ENCODE peak calls at places on chromosomes 13 and 19, in ten cellular contexts. W, C, A, E, Z, O, K, U, P and I are unnamed samples. For H3K4me1, the result is how much of the 10 kb centered on the place peaks cover.

GRCh38 chr19:2970201-2970838 is 7.0 kb upstream of the TLE6 start:
- DNase-seq in A (peak), P (no peak), Z (no peak), U (peak), W (no peak), E (no peak), C (no peak), K (no peak), O (no peak), I (no peak)

GRCh38 chr19:8615813-8616596 is 5.5 kb upstream of the ADAMTS10 start:
- DNase-seq in U (peak), O (no peak), Z (peak), C (peak), P (peak), K (peak), W (peak), A (peak), E (peak), I (peak)

GRCh38 chr13:49935171-49936084 is 712 bp downstream of the SPRYD7 start:
- DNase-seq in U (no peak), Z (peak), A (peak), P (no peak), W (peak), E (peak), C (peak), O (peak), K (peak), I (peak)

GRCh38 chr13:36124236-36124822 is 6.9 kb downstream of the DCLK1 start:
- DNase-seq in Z (no peak), W (peak), P (no peak), A (no peak), K (peak), E (no peak), U (no peak), C (no peak), O (no peak), I (peak)

GRCh38 chr13:80339841-80340642 is 884 bp downstream of the SPRY2 start:
- DNase-seq in U (peak), O (peak), E (peak), C (peak), Z (peak), K (peak), P (peak), W (peak), A (peak), I (peak)

GRCh38 chr19:8438236-8438635 is 6.5 kb upstream of the HNRNPM start:
- DNase-seq in U (no peak), W (no peak), O (no peak), Z (no peak), A (no peak), K (no peak), C (no peak), E (no peak), P (no peak), I (no peak)

GRCh38 chr19:17234911-17235617 is 9.0 kb downstream of the OCEL1 start:
- DNase-seq in A (peak), O (peak), U (peak), W (peak), K (no peak), C (peak), E (peak), Z (no peak), P (no peak), I (peak)

GRCh38 chr19:294819-295686 is 3.9 kb upstream of the PLPP2 start:
- DNase-seq in P (peak), Z (no peak), U (peak), K (no peak), E (peak), C (peak), O (no peak), A (peak), W (peak), I (no peak)

GRCh38 chr13:111360452-111360851 is 40.0 kb downstream of the TEX29 start:
- DNase-seq in W (no peak), K (no peak), E (peak), U (no peak), P (no peak), O (no peak), Z (no peak), C (no peak), A (no peak), I (no peak)

GRCh38 chr19:15538774-15539173 is 30.4 kb downstream of the CYP4F22 start:
- DNase-seq in Z (no peak), P (no peak), A (no peak), O (no peak), K (no peak), W (peak), C (no peak), U (no peak), E (no peak), I (no peak)

DNA sequence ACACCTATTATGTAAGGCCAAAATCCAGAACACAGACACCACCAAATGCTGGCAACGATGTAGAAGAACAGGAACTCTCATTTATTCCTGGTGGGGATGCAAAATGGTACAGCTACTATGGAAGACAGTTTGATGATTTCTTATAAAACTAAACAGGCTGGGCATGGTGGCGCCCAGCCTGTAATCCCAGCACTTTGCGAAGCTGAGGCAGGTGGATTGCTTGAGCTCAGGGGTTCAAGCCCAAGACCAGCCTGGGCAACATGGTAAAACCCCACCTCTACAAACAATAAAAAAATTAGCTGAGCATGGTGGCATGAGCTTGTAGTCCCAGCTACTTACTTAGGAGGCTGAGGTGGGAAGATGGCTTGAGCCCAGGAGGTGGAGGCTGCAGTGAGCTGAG is 98.3 kb downstream of the TUBA3C start:
- DNase-seq in P (no peak), A (no peak), W (no peak), Z (no peak), K (no peak), C (no peak), E (no peak), O (no peak), U (no peak), I (no peak)
- TF ChIP-seq POLR2A in P (no peak), A (no peak), W (no peak), Z (no peak), K (no peak), C (no peak), E (no peak), O (no peak), U (no peak), I (no peak)

DNA sequence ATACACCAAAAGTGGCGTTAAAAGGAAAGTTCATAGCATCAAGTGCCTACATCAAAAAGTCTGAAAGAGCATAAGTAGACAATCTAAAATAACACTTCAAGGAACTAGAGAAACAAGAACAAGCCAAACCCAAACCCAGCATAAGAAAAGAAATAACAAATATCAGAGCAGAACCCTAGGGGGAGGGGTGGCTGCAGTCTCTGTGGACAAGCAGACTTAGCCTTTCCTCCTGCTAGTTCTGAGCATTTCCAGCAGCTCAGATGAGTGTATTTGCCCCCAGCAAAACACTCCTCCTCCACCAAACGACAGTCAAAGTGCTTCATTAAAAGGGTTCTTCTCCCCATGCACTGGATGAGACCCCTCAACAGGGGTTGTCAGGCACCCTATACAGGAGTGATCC is 7.1 kb upstream of the ZNF90 start:
- DNase-seq in E (no peak), O (no peak), U (no peak), C (no peak), Z (no peak), K (no peak), P (no peak), W (no peak), A (no peak), I (no peak)
- H3K4me1 ChIP-seq in E (under half), O (under half), U (under half), C (under half), Z (under half), K (under half), P (under half), W (under half), A (under half), I (under half)

DNA sequence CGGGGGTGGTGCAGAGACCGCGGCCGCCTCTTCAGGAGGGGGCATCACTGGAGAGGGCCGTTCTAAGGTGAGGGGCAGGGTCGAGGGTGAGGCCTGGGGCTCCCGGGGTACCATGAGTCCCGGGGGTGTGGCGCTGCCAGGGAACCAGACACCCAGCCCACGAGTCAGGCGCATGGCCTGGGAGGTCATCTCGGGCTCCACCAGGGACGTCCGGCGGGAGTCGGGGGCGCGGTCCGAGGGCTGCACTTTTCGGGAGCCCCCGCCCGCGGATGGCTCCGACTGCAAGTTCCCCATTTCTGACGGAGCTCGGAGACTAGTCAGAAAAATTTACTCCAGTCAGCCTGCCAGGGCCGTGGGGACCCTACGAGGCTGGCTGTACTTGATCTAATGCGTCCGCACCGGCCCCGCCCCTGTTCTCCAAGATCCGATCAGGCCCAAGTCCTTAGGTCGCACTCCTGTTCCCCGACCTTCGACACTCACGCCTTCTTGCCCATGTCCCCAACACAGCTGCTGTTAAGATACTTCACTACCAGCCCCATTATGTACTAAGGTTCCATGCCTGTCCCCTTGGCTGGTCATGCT is 775 bp downstream of the GGN start:
- DNase-seq in A (no peak), O (peak), P (peak), U (no peak), C (no peak), Z (no peak), W (no peak), K (peak), E (no peak), I (no peak)
- H3K27ac ChIP-seq in A (no peak), O (peak), P (no peak), U (no peak), C (no peak), Z (no peak), W (peak), K (peak), E (peak), I (no peak)

GRCh38 chr19:1580382-1580781 is 12.3 kb upstream of the MEX3D start:
- DNase-seq in A (no peak), K (no peak), Z (no peak), P (no peak), O (no peak), C (no peak), E (no peak), U (no peak), W (no peak), I (no peak)

GRCh38 chr19:1577929-1578618 is 9.9 kb upstream of the MEX3D start:
- DNase-seq in C (no peak), A (no peak), P (no peak), Z (no peak), O (no peak), U (no peak), K (no peak), E (no peak), W (no peak), I (no peak)

GRCh38 chr19:1582201-1582600 is 10.5 kb downstream of the MBD3 start:
- DNase-seq in W (no peak), P (no peak), Z (no peak), U (no peak), A (no peak), O (no peak), E (no peak), C (no peak), K (no peak), I (no peak)

GRCh38 chr19:1579222-1579621 is 11.1 kb upstream of the MEX3D start:
- DNase-seq in P (no peak), Z (no peak), A (no peak), C (no peak), W (no peak), U (no peak), E (no peak), O (no peak), K (no peak), I (no peak)

GRCh38 chr19:1580957-1581356 is 11.7 kb downstream of the MBD3 start:
- DNase-seq in W (no peak), C (no peak), U (no peak), K (no peak), O (no peak), A (no peak), E (no peak), Z (no peak), P (no peak), I (no peak)
- TF ChIP-seq POLR2A in W (no peak), C (no peak), U (no peak), K (no peak), O (no peak), A (no peak), E (no peak), Z (no peak), P (no peak), I (no peak)